ENCODE peak calls at places on chromosomes 5 and 9, in nine cellular contexts. One of them, this sample, is unnamed.
A peak's percentile ranks its signal among the peaks of the same experiment; 100 is the strongest.

GRCh38 chr9:127161081-127161621 is 38.7 kb upstream of the ANGPTL2 start:
- DNase-seq in GM12865: no peak
- DNase-seq in CD4-positive, alpha-beta T cell: no peak
- DNase-seq in omental fat pad: no peak
- DNase-seq in WTC11: no peak
- DNase-seq in mucosa of descending colon: no peak
- DNase-seq in left ventricle myocardium inferior: no peak
- DNase-seq in activated B cell treated with CpG ODN at 0.5 μM for 24 hours: no peak
- DNase-seq in cardiac muscle cell: no peak
- DNase-seq in this sample: no peak

GRCh38 chr5:116272281-116272941 is 187.6 kb downstream of the COMMD10 start:
- DNase-seq in GM12865: no peak
- DNase-seq in CD4-positive, alpha-beta T cell: no peak
- DNase-seq in mucosa of descending colon: no peak
- DNase-seq in left ventricle myocardium inferior: no peak
- DNase-seq in WTC11: no peak
- DNase-seq in omental fat pad: no peak
- DNase-seq in activated B cell treated with CpG ODN at 0.5 μM for 24 hours: no peak
- DNase-seq in cardiac muscle cell: no peak
- DNase-seq in this sample: no peak

GRCh38 chr5:83509535-83509934 is 38.0 kb downstream of the VCAN start:
- DNase-seq in activated B cell treated with CpG ODN at 0.5 μM for 24 hours: no peak
- DNase-seq in mucosa of descending colon: no peak
- DNase-seq in CD4-positive, alpha-beta T cell: no peak
- DNase-seq in left ventricle myocardium inferior: no peak
- DNase-seq in WTC11: no peak
- DNase-seq in GM12865: no peak
- DNase-seq in omental fat pad: no peak
- DNase-seq in cardiac muscle cell: peak; percentile 40
- DNase-seq in this sample: no peak

GRCh38 chr9:68947842-68948569 is 65.9 kb downstream of the PRKACG start:
- DNase-seq in WTC11: no peak
- DNase-seq in omental fat pad: no peak
- DNase-seq in GM12865: no peak
- DNase-seq in mucosa of descending colon: no peak
- DNase-seq in cardiac muscle cell: no peak
- DNase-seq in left ventricle myocardium inferior: no peak
- DNase-seq in activated B cell treated with CpG ODN at 0.5 μM for 24 hours: no peak
- DNase-seq in CD4-positive, alpha-beta T cell: no peak
- DNase-seq in this sample: no peak

GRCh38 chr9:19087601-19088000 is 15.1 kb downstream of the HAUS6 start:
- DNase-seq in left ventricle myocardium inferior: no peak
- DNase-seq in GM12865: no peak
- DNase-seq in mucosa of descending colon: no peak
- DNase-seq in omental fat pad: no peak
- DNase-seq in WTC11: no peak
- DNase-seq in activated B cell treated with CpG ODN at 0.5 μM for 24 hours: no peak
- DNase-seq in CD4-positive, alpha-beta T cell: no peak
- DNase-seq in cardiac muscle cell: no peak
- DNase-seq in this sample: no peak

GRCh38 chr5:53438486-53439472 is 41.6 kb upstream of the FST start:
- DNase-seq in omental fat pad: no peak
- DNase-seq in CD4-positive, alpha-beta T cell: no peak
- DNase-seq in mucosa of descending colon: no peak
- DNase-seq in GM12865: no peak
- DNase-seq in left ventricle myocardium inferior: no peak
- DNase-seq in cardiac muscle cell: no peak
- DNase-seq in activated B cell treated with CpG ODN at 0.5 μM for 24 hours: no peak
- DNase-seq in WTC11: no peak
- DNase-seq in this sample: no peak

GRCh38 chr9:114061830-114062474 is 16.1 kb downstream of the AMBP start:
- DNase-seq in activated B cell treated with CpG ODN at 0.5 μM for 24 hours: no peak
- DNase-seq in CD4-positive, alpha-beta T cell: no peak
- DNase-seq in omental fat pad: no peak
- DNase-seq in mucosa of descending colon: no peak
- DNase-seq in WTC11: no peak
- DNase-seq in cardiac muscle cell: no peak
- DNase-seq in left ventricle myocardium inferior: no peak
- DNase-seq in GM12865: no peak
- DNase-seq in this sample: no peak

GRCh38 chr9:20811872-20812271 is 127.8 kb downstream of the FOCAD start:
- DNase-seq in omental fat pad: no peak
- DNase-seq in activated B cell treated with CpG ODN at 0.5 μM for 24 hours: no peak
- DNase-seq in GM12865: no peak
- DNase-seq in left ventricle myocardium inferior: no peak
- DNase-seq in WTC11: no peak
- DNase-seq in mucosa of descending colon: no peak
- DNase-seq in cardiac muscle cell: no peak
- DNase-seq in CD4-positive, alpha-beta T cell: no peak
- DNase-seq in this sample: no peak

GRCh38 chr5:100634937-100635336 is 99.8 kb downstream of the FAM174A start:
- DNase-seq in mucosa of descending colon: no peak
- DNase-seq in activated B cell treated with CpG ODN at 0.5 μM for 24 hours: no peak
- DNase-seq in CD4-positive, alpha-beta T cell: no peak
- DNase-seq in left ventricle myocardium inferior: no peak
- DNase-seq in cardiac muscle cell: no peak
- DNase-seq in omental fat pad: no peak
- DNase-seq in WTC11: no peak
- DNase-seq in GM12865: peak; percentile 38
- DNase-seq in this sample: no peak

GRCh38 chr5:132829742-132830435 is 558 bp downstream of the SHROOM1 start:
- DNase-seq in omental fat pad: no peak
- DNase-seq in CD4-positive, alpha-beta T cell: peak; percentile 50
- DNase-seq in left ventricle myocardium inferior: peak; percentile 74
- DNase-seq in WTC11: peak; percentile 78
- DNase-seq in cardiac muscle cell: peak; percentile 81
- DNase-seq in GM12865: peak; percentile 82
- DNase-seq in activated B cell treated with CpG ODN at 0.5 μM for 24 hours: peak; percentile 78
- DNase-seq in mucosa of descending colon: peak; percentile 87
- DNase-seq in this sample: peak; percentile 79

GRCh38 chr9:127473501-127473900 is 22.2 kb downstream of the LRSAM1 start:
- DNase-seq in left ventricle myocardium inferior: no peak
- DNase-seq in WTC11: no peak
- DNase-seq in cardiac muscle cell: no peak
- DNase-seq in mucosa of descending colon: no peak
- DNase-seq in omental fat pad: no peak
- DNase-seq in activated B cell treated with CpG ODN at 0.5 μM for 24 hours: no peak
- DNase-seq in CD4-positive, alpha-beta T cell: no peak
- DNase-seq in GM12865: no peak
- DNase-seq in this sample: no peak

GRCh38 chr9:120921751-120922181 is 4.8 kb downstream of the TRAF1 start:
- DNase-seq in GM12865: peak; percentile 64
- DNase-seq in activated B cell treated with CpG ODN at 0.5 μM for 24 hours: no peak
- DNase-seq in mucosa of descending colon: no peak
- DNase-seq in WTC11: no peak
- DNase-seq in cardiac muscle cell: no peak
- DNase-seq in CD4-positive, alpha-beta T cell: no peak
- DNase-seq in left ventricle myocardium inferior: no peak
- DNase-seq in omental fat pad: no peak
- DNase-seq in this sample: no peak

GRCh38 chr5:67453526-67453925 is 256.9 kb upstream of the CD180 start:
- DNase-seq in GM12865: no peak
- DNase-seq in left ventricle myocardium inferior: no peak
- DNase-seq in CD4-positive, alpha-beta T cell: no peak
- DNase-seq in cardiac muscle cell: no peak
- DNase-seq in WTC11: no peak
- DNase-seq in omental fat pad: no peak
- DNase-seq in activated B cell treated with CpG ODN at 0.5 μM for 24 hours: no peak
- DNase-seq in mucosa of descending colon: no peak
- DNase-seq in this sample: no peak

GRCh38 chr9:135187365-135187764 is 99.9 kb downstream of the OLFM1 start:
- DNase-seq in activated B cell treated with CpG ODN at 0.5 μM for 24 hours: no peak
- DNase-seq in WTC11: no peak
- DNase-seq in cardiac muscle cell: no peak
- DNase-seq in CD4-positive, alpha-beta T cell: no peak
- DNase-seq in omental fat pad: no peak
- DNase-seq in left ventricle myocardium inferior: no peak
- DNase-seq in mucosa of descending colon: no peak
- DNase-seq in GM12865: no peak
- DNase-seq in this sample: no peak

GRCh38 chr9:32069169-32069813 is 315.2 kb upstream of the ACO1 start:
- DNase-seq in omental fat pad: no peak
- DNase-seq in activated B cell treated with CpG ODN at 0.5 μM for 24 hours: no peak
- DNase-seq in CD4-positive, alpha-beta T cell: no peak
- DNase-seq in WTC11: peak; percentile 11
- DNase-seq in cardiac muscle cell: peak; percentile 22
- DNase-seq in GM12865: peak; percentile 10
- DNase-seq in left ventricle myocardium inferior: no peak
- DNase-seq in mucosa of descending colon: no peak
- DNase-seq in this sample: no peak
- TF ChIP-seq CTCF in omental fat pad: no peak
- TF ChIP-seq CTCF in activated B cell treated with CpG ODN at 0.5 μM for 24 hours: no peak
- TF ChIP-seq CTCF in CD4-positive, alpha-beta T cell: peak; percentile 26
- TF ChIP-seq CTCF in WTC11: peak; percentile 27
- TF ChIP-seq CTCF in cardiac muscle cell: no peak
- TF ChIP-seq CTCF in GM12865: peak; percentile 40
- TF ChIP-seq CTCF in left ventricle myocardium inferior: no peak
- TF ChIP-seq CTCF in mucosa of descending colon: no peak
- TF ChIP-seq CTCF in this sample: peak; percentile 66

DNA sequence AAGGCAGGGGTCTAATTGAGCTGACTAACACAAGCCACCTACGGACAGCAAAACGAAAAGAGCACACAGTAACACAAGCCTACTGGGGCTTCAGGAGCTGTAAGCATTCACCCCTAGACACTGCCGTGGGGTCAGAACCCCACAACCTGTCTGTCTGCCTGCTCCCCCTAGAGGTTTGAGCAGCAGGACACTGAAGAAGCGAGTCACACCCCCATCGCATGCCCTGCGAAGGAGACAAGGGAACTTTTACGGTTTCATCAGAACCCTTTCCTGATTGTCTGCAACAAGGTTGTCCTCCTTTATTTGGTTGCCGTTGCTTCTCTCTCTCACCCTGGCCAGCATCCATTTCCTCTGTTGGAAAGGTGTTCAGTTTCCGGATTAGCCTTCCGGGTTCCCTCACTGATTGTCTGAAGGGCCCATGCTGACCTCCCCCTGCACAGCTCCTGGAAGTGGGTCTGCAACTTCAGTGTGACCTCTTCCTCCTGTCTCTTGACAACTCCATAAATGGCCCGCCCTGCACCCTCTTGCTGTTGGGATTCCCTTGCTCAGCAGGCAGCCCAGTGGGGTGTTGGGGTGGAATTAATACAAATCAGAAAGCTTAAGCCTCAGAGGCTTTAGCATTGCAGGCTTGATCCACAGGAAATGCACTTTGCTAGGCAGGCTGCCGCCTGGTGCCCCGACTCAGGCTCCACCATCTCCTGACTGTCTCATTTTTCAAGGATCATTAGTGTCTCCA is 258.9 kb upstream of the TLE4 start:
- DNase-seq in GM12865: no peak
- DNase-seq in WTC11: peak; percentile 37
- DNase-seq in mucosa of descending colon: no peak
- DNase-seq in omental fat pad: no peak
- DNase-seq in cardiac muscle cell: no peak
- DNase-seq in CD4-positive, alpha-beta T cell: no peak
- DNase-seq in left ventricle myocardium inferior: no peak
- DNase-seq in activated B cell treated with CpG ODN at 0.5 μM for 24 hours: no peak
- DNase-seq in this sample: no peak
- TF ChIP-seq CTCF in GM12865: no peak
- TF ChIP-seq CTCF in WTC11: no peak
- TF ChIP-seq CTCF in mucosa of descending colon: no peak
- TF ChIP-seq CTCF in omental fat pad: no peak
- TF ChIP-seq CTCF in cardiac muscle cell: no peak
- TF ChIP-seq CTCF in CD4-positive, alpha-beta T cell: no peak
- TF ChIP-seq CTCF in left ventricle myocardium inferior: no peak
- TF ChIP-seq CTCF in activated B cell treated with CpG ODN at 0.5 μM for 24 hours: no peak
- TF ChIP-seq CTCF in this sample: no peak

DNA sequence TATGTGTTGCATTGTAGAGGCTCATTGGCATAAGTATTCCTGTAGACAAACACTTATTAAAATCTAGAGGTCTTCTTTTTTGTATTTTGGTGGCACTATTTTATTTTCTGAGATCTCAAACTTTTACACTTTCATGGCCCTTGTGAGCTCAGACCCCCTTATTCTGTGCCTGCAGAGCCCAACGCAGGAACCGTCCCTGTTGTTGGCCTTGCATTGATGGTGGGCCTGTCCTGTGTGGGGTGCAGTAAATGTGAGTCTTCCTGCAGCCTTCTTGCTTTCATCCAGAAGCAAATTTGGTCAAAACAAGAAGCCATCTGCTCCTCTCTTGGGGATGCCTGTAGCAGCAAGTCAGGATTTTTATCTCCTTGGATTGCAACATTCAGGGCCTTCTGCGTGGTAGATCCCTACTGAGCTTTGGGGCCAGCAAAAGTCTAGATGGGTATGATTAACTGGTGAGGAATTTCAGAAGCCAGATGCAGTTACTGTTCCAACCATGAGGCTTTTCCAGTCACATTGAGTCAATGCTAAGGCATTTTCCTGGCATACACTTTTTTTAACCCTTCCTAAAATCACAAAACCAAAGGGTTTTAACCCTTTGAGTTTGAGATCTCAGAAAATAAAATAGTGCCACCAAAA is 31.7 kb downstream of the BASP1 start:
- DNase-seq in cardiac muscle cell: no peak
- DNase-seq in left ventricle myocardium inferior: no peak
- DNase-seq in GM12865: no peak
- DNase-seq in WTC11: no peak
- DNase-seq in activated B cell treated with CpG ODN at 0.5 μM for 24 hours: no peak
- DNase-seq in omental fat pad: no peak
- DNase-seq in mucosa of descending colon: no peak
- DNase-seq in CD4-positive, alpha-beta T cell: no peak
- DNase-seq in this sample: no peak
- TF ChIP-seq CTCF in cardiac muscle cell: no peak
- TF ChIP-seq CTCF in left ventricle myocardium inferior: no peak
- TF ChIP-seq CTCF in GM12865: no peak
- TF ChIP-seq CTCF in WTC11: no peak
- TF ChIP-seq CTCF in activated B cell treated with CpG ODN at 0.5 μM for 24 hours: no peak
- TF ChIP-seq CTCF in omental fat pad: no peak
- TF ChIP-seq CTCF in mucosa of descending colon: no peak
- TF ChIP-seq CTCF in CD4-positive, alpha-beta T cell: no peak
- TF ChIP-seq CTCF in this sample: no peak

GRCh38 chr9:13149454-13149853 is 130.0 kb downstream of the MPDZ start:
- DNase-seq in mucosa of descending colon: no peak
- DNase-seq in activated B cell treated with CpG ODN at 0.5 μM for 24 hours: no peak
- DNase-seq in GM12865: no peak
- DNase-seq in WTC11: no peak
- DNase-seq in cardiac muscle cell: no peak
- DNase-seq in left ventricle myocardium inferior: peak; percentile 28
- DNase-seq in omental fat pad: no peak
- DNase-seq in CD4-positive, alpha-beta T cell: no peak
- DNase-seq in this sample: no peak

GRCh38 chr9:13146838-13147237 is 132.7 kb downstream of the MPDZ start:
- DNase-seq in omental fat pad: no peak
- DNase-seq in GM12865: no peak
- DNase-seq in mucosa of descending colon: no peak
- DNase-seq in CD4-positive, alpha-beta T cell: no peak
- DNase-seq in activated B cell treated with CpG ODN at 0.5 μM for 24 hours: no peak
- DNase-seq in left ventricle myocardium inferior: no peak
- DNase-seq in WTC11: no peak
- DNase-seq in cardiac muscle cell: no peak
- DNase-seq in this sample: no peak

DNA sequence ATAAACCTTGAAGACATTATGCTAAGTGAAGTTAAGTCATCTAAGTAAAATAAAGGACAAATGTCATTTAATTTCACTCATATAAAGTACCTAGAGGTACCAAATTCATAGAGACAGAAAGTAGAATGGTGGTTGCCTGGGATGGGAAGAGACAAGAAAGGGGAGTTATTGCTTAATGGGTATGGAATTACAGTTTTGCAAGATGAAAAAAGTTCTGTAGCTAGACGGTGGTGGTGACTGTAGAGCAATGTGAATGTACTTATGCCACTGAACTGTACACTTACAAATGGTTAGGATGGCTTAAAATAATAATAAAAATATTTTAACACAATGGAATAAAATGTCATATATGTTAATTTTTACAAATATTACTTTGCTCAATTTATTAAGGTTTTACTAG is 128.0 kb downstream of the MPDZ start:
- DNase-seq in GM12865: no peak
- DNase-seq in left ventricle myocardium inferior: no peak
- DNase-seq in mucosa of descending colon: no peak
- DNase-seq in WTC11: no peak
- DNase-seq in CD4-positive, alpha-beta T cell: no peak
- DNase-seq in omental fat pad: no peak
- DNase-seq in activated B cell treated with CpG ODN at 0.5 μM for 24 hours: no peak
- DNase-seq in cardiac muscle cell: no peak
- DNase-seq in this sample: no peak
- TF ChIP-seq CTCF in GM12865: no peak
- TF ChIP-seq CTCF in left ventricle myocardium inferior: no peak
- TF ChIP-seq CTCF in mucosa of descending colon: no peak
- TF ChIP-seq CTCF in WTC11: no peak
- TF ChIP-seq CTCF in CD4-positive, alpha-beta T cell: no peak
- TF ChIP-seq CTCF in omental fat pad: no peak
- TF ChIP-seq CTCF in activated B cell treated with CpG ODN at 0.5 μM for 24 hours: no peak
- TF ChIP-seq CTCF in cardiac muscle cell: no peak
- TF ChIP-seq CTCF in this sample: no peak